ENCODE peak calls at places on chromosomes 3 and 15, in ten cellular contexts. A, Y, L, D, U, X, I, P, C and W are unnamed samples.

GRCh38 chr3:117873236-117873635 is 1161.4 kb downstream of the IGSF11 start:
- DNase-seq in A (no peak), U (no peak), X (no peak), L (no peak), C (no peak), Y (no peak), D (no peak), P (no peak), I (no peak), W (peak; percentile 20)

GRCh38 chr3:9649791-9650521 is 651 bp downstream of the MTMR14 start:
- DNase-seq in L (no peak), A (no peak), C (no peak), P (no peak), U (no peak), D (no peak), I (no peak), X (peak; percentile 9), Y (no peak), W (no peak)

GRCh38 chr3:14858105-14858504 is 39.3 kb downstream of the FGD5 start:
- DNase-seq in L (no peak), D (no peak), X (no peak), U (no peak), A (no peak), I (no peak), Y (no peak), P (no peak), C (no peak), W (no peak)

GRCh38 chr15:47505712-47506542 is 211.4 kb upstream of the SEMA6D start:
- DNase-seq in A (peak; percentile 63), Y (no peak), U (no peak), L (no peak), D (no peak), X (no peak), P (no peak), I (no peak), C (no peak), W (peak; percentile 32)

GRCh38 chr3:156772588-156773206 is 53.5 kb upstream of the LEKR1 start:
- DNase-seq in X (no peak), D (no peak), C (no peak), Y (no peak), A (peak; percentile 37), U (no peak), L (no peak), I (no peak), P (no peak), W (no peak)

GRCh38 chr3:105916767-105917166 is 48.0 kb upstream of the CBLB start:
- DNase-seq in P (no peak), Y (no peak), X (no peak), U (no peak), C (no peak), D (no peak), A (no peak), I (no peak), L (no peak), W (no peak)

GRCh38 chr3:48125026-48125704 is 63.1 kb downstream of the CDC25A start:
- DNase-seq in I (no peak), C (no peak), P (peak; percentile 60), L (peak; percentile 95), D (no peak), Y (no peak), X (no peak), A (peak; percentile 59), U (no peak), W (peak; percentile 82)

GRCh38 chr3:24521306-24522154 is 26.9 kb upstream of the THRB start:
- DNase-seq in A (peak; percentile 40), Y (no peak), U (no peak), I (no peak), L (peak; percentile 23), X (peak; percentile 56), P (no peak), C (no peak), D (no peak), W (peak; percentile 77)

GRCh38 chr3:62665627-62666433 is 209.4 kb downstream of the CADPS start:
- DNase-seq in X (peak; percentile 85), L (peak; percentile 32), U (no peak), D (no peak), Y (peak; percentile 2), P (peak; percentile 19), A (peak; percentile 66), C (no peak), I (no peak), W (peak; percentile 76)

GRCh38 chr3:197801801-197802504 is 10.9 kb downstream of the LRCH3 start:
- DNase-seq in C (no peak), I (no peak), U (no peak), P (no peak), L (peak; percentile 39), X (no peak), A (peak; percentile 57), D (no peak), Y (peak; percentile 38), W (peak; percentile 29)

GRCh38 chr15:22949074-22949547 is 31.1 kb downstream of the CYFIP1 start:
- DNase-seq in I (no peak), P (no peak), C (no peak), A (peak; percentile 88), X (peak; percentile 43), Y (no peak), D (no peak), U (no peak), L (peak; percentile 49), W (peak; percentile 84)

GRCh38 chr3:48130321-48130881 is 57.8 kb downstream of the CDC25A start:
- DNase-seq in I (no peak), L (peak; percentile 97), P (peak; percentile 64), C (no peak), D (no peak), U (no peak), A (peak; percentile 68), X (no peak), Y (no peak), W (peak; percentile 78)

GRCh38 chr3:144129536-144130214 is 158.1 kb downstream of the DIPK2A start:
- DNase-seq in L (no peak), Y (no peak), I (no peak), D (no peak), P (no peak), A (no peak), C (no peak), U (no peak), X (no peak), W (no peak)

GRCh38 chr15:72474466-72474911 is 359 bp downstream of the ARIH1 start:
- DNase-seq in X (peak; percentile 34), C (peak; percentile 28), D (no peak), Y (no peak), I (peak; percentile 6), A (no peak), L (no peak), U (no peak), P (no peak), W (no peak)

GRCh38 chr15:83655237-83655616 is 1.3 kb downstream of the ADAMTSL3 start:
- DNase-seq in Y (no peak), I (no peak), A (no peak), L (no peak), C (no peak), P (no peak), D (no peak), U (no peak), X (no peak), W (no peak)

GRCh38 chr15:76127880-76128279 is 68.1 kb downstream of the TMEM266 start:
- DNase-seq in L (no peak), U (no peak), I (no peak), C (no peak), A (no peak), D (no peak), P (no peak), Y (no peak), X (no peak), W (no peak)